ENCODE peak calls at places on chromosome 1, in six cellular contexts. K is lung; C is retina; O is kidney tubule cell; V is ovary; N is stimulated activated CD8-positive, alpha-beta memory T cell treated with anti-CD3 and anti-CD28 coated beads, Interleukin-2, amount 100 ng/mL, for 1 hour. E is an unnamed sample.

GRCh38 chr1:91900538-91900937 is 14.6 kb upstream of the TGFBR3 start:
- DNase-seq in V (no peak), K (no peak), N (no peak), O (peak), C (no peak), E (no peak)

GRCh38 chr1:90925928-90926869 is 95.6 kb downstream of the ZNF644 start:
- DNase-seq in V (no peak), K (no peak), N (no peak), O (peak), C (no peak), E (no peak)

GRCh38 chr1:165899461-165899941 is 72.1 kb downstream of the UCK2 start:
- DNase-seq in O (no peak), N (no peak), C (no peak), V (no peak), K (no peak), E (no peak)

GRCh38 chr1:40662864-40663263 is 2.6 kb downstream of the RIMS3 start:
- DNase-seq in C (no peak), O (peak), N (no peak), V (no peak), K (no peak), E (no peak)

GRCh38 chr1:228866498-228866897 is 131.2 kb downstream of the RHOU start:
- DNase-seq in C (peak), N (no peak), V (no peak), O (no peak), K (no peak), E (no peak)

GRCh38 chr1:195550071-195550862 is 1058.0 kb downstream of the KCNT2 start:
- DNase-seq in V (no peak), C (no peak), K (no peak), O (no peak), N (no peak), E (no peak)

GRCh38 chr1:16073490-16074104 is at the start of gene FAM131C:
- DNase-seq in C (no peak), N (no peak), O (peak), K (no peak), V (peak), E (peak)

GRCh38 chr1:6612641-6613360 is 730 bp upstream of the PHF13 start:
- DNase-seq in O (peak), K (peak), V (peak), C (peak), N (no peak), E (peak)

GRCh38 chr1:161096514-161096913 is 1.6 kb upstream of the KLHDC9 start:
- DNase-seq in K (no peak), O (no peak), N (no peak), V (no peak), C (no peak), E (no peak)

GRCh38 chr1:64940026-64940425 is 26.3 kb downstream of the JAK1 start:
- DNase-seq in O (no peak), V (no peak), N (no peak), C (no peak), K (no peak), E (no peak)

GRCh38 chr1:106526650-106527049 is 529.8 kb upstream of the PRMT6 start:
- DNase-seq in V (no peak), K (no peak), O (peak), C (no peak), N (no peak), E (no peak)

GRCh38 chr1:46343351-46343695 is 2.7 kb downstream of the NSUN4 start:
- DNase-seq in N (no peak), V (no peak), C (no peak), K (no peak), O (no peak), E (no peak)

GRCh38 chr1:221101792-221102191 is 222.5 kb downstream of the HLX start:
- DNase-seq in K (no peak), C (no peak), O (peak), N (no peak), V (no peak), E (no peak)

GRCh38 chr1:166920561-166921475 is 44.8 kb upstream of the TADA1 start:
- DNase-seq in O (peak), K (no peak), V (no peak), C (peak), N (no peak), E (peak)

GRCh38 chr1:94679336-94680007 is 137.9 kb upstream of the F3 start:
- DNase-seq in C (no peak), V (no peak), O (no peak), K (peak), N (no peak), E (no peak)

GRCh38 chr1:26787381-26787705 is 407 bp upstream of the PIGV start:
- DNase-seq in N (peak), O (no peak), K (peak), C (no peak), V (no peak), E (peak)

GRCh38 chr1:87402192-87403046 is 73.7 kb downstream of the LMO4 start:
- DNase-seq in C (no peak), K (no peak), N (no peak), V (no peak), O (no peak), E (no peak)

GRCh38 chr1:154716012-154716411 is 108.0 kb upstream of the ADAR start:
- DNase-seq in K (peak), V (no peak), O (peak), N (no peak), C (no peak), E (no peak)

GRCh38 chr1:119483441-119484200 is 23.4 kb upstream of the HSD3B1 start:
- DNase-seq in V (no peak), O (no peak), K (no peak), C (no peak), N (no peak), E (no peak)

GRCh38 chr1:193338194-193338593 is 151.8 kb upstream of the B3GALT2 start:
- DNase-seq in O (peak), N (no peak), C (no peak), V (no peak), K (no peak), E (peak)

GRCh38 chr1:9784508-9785133 is 39.1 kb downstream of the CLSTN1 start:
- DNase-seq in O (peak), V (no peak), C (no peak), K (peak), N (no peak), E (peak)

GRCh38 chr1:117573386-117574040 is 32.3 kb upstream of the TENT5C start:
- DNase-seq in N (no peak), O (peak), K (no peak), C (no peak), V (no peak), E (no peak)

GRCh38 chr1:182301467-182302198 is 90.0 kb downstream of the GLUL start:
- DNase-seq in V (no peak), O (no peak), N (no peak), K (no peak), C (peak), E (no peak)

GRCh38 chr1:195766709-195767108 is 841.5 kb downstream of the KCNT2 start:
- DNase-seq in C (no peak), V (no peak), K (no peak), O (no peak), N (no peak), E (no peak)

GRCh38 chr1:44002606-44003157 is 11.3 kb downstream of the CCDC24 start:
- DNase-seq in O (no peak), N (no peak), C (no peak), V (no peak), K (no peak), E (no peak)

GRCh38 chr1:54153548-54154439 is 994 bp upstream of the CDCP2 start:
- DNase-seq in C (no peak), K (peak), N (no peak), O (peak), V (peak), E (no peak)

GRCh38 chr1:49995734-49996133 is 28.0 kb downstream of the AGBL4 start:
- DNase-seq in O (peak), K (no peak), N (no peak), V (no peak), C (no peak), E (no peak)

GRCh38 chr1:214739621-214740238 is 136.7 kb downstream of the CENPF start:
- DNase-seq in V (no peak), C (no peak), N (no peak), O (no peak), K (no peak), E (no peak)

GRCh38 chr1:8374356-8374755 is 56.4 kb downstream of the SLC45A1 start:
- DNase-seq in K (no peak), N (no peak), V (no peak), O (no peak), C (no peak), E (no peak)

GRCh38 chr1:7100479-7100878 is 315.2 kb downstream of the CAMTA1 start:
- DNase-seq in N (no peak), V (no peak), O (no peak), C (no peak), K (no peak), E (no peak)

GRCh38 chr1:24551910-24552571 is 3.8 kb upstream of the NCMAP start:
- DNase-seq in V (no peak), N (no peak), C (peak), K (no peak), O (no peak), E (no peak)

GRCh38 chr1:248853023-248853422 is 5.9 kb downstream of the ZNF692 start:
- DNase-seq in C (peak), O (no peak), K (no peak), V (no peak), N (no peak), E (no peak)

GRCh38 chr1:22018583-22019559 is 17.4 kb downstream of the CELA3A start:
- DNase-seq in V (no peak), O (peak), K (peak), N (peak), C (no peak), E (peak)

GRCh38 chr1:6638226-6638625 is 13.6 kb downstream of the THAP3 start:
- DNase-seq in N (no peak), C (no peak), K (peak), O (no peak), V (peak), E (no peak)

GRCh38 chr1:10909697-10910489 is 102.6 kb upstream of the TARDBP start:
- DNase-seq in O (peak), C (no peak), N (peak), K (peak), V (no peak), E (peak)